ENCODE peak calls at places on chromosomes 11 and 22, in five cellular contexts. W, M, B, L and Q are unnamed samples.

GRCh38 chr22:37781434-37782059 is 26.2 kb upstream of the GCAT start:
- DNase-seq in B (no peak), W (no peak), L (no peak), M (no peak), Q (peak)

GRCh38 chr11:18614667-18615066 is 15.1 kb downstream of the MISFA start:
- DNase-seq in M (no peak), L (no peak), B (no peak), W (no peak), Q (no peak)

GRCh38 chr11:6621711-6622211 is 2.5 kb upstream of the TPP1 start:
- DNase-seq in W (no peak), M (no peak), L (no peak), B (no peak), Q (no peak)

GRCh38 chr11:71336176-71336995 is 84.0 kb upstream of the SHANK2 start:
- DNase-seq in M (no peak), L (peak), B (no peak), W (no peak), Q (no peak)

GRCh38 chr11:121494355-121495099 is 41.8 kb upstream of the SORL1-AS1 start:
- DNase-seq in M (no peak), L (peak), B (no peak), W (no peak), Q (no peak)

GRCh38 chr11:38718049-38718448 is 2120.0 kb upstream of the RAG2 start:
- DNase-seq in W (no peak), B (no peak), M (peak), L (peak), Q (no peak)

GRCh38 chr11:3178349-3178748 is 13.2 kb upstream of the OSBPL5 start:
- DNase-seq in B (no peak), W (no peak), L (no peak), M (peak), Q (peak)

GRCh38 chr11:85809881-85810280 is 1.1 kb downstream of the SYTL2 start:
- DNase-seq in L (no peak), M (no peak), W (no peak), B (no peak), Q (no peak)

GRCh38 chr22:25956801-25957200 is 212.5 kb upstream of the SEZ6L start:
- DNase-seq in W (no peak), L (no peak), B (no peak), M (no peak), Q (no peak)

GRCh38 chr11:41659990-41660389 is 200.5 kb upstream of the LRRC4C start:
- DNase-seq in M (peak), B (no peak), L (no peak), W (no peak), Q (no peak)

GRCh38 chr22:19961868-19962245 is 20.2 kb upstream of the TXNRD2 start:
- DNase-seq in L (no peak), B (no peak), M (no peak), W (no peak), Q (no peak)

GRCh38 chr22:38760477-38761201 is 4.8 kb upstream of the SUN2 start:
- DNase-seq in M (peak), W (no peak), B (no peak), L (no peak), Q (peak)

GRCh38 chr11:46134540-46134939 is 13.3 kb upstream of the PHF21A start:
- DNase-seq in W (no peak), L (no peak), B (no peak), M (no peak), Q (no peak)

GRCh38 chr11:130477646-130478203 is 29.3 kb downstream of the ADAMTS15 start:
- DNase-seq in B (no peak), W (no peak), M (no peak), L (no peak), Q (peak)

GRCh38 chr11:123238297-123238696 is 43.2 kb upstream of the CLMP start:
- DNase-seq in W (peak), M (no peak), B (no peak), L (no peak), Q (peak)

GRCh38 chr22:40654522-40655167 is 18.1 kb upstream of the MRTFA start:
- DNase-seq in M (peak), L (peak), W (no peak), B (peak), Q (peak)

GRCh38 chr11:122663764-122664163 is 8.2 kb downstream of the UBASH3B start:
- DNase-seq in W (no peak), B (no peak), M (peak), L (no peak), Q (peak)

GRCh38 chr22:26713823-26714449 is 56.5 kb downstream of the MIAT start:
- DNase-seq in W (no peak), M (peak), B (no peak), L (peak), Q (peak)

GRCh38 chr11:15113381-15113780 is 1.3 kb upstream of the INSC start:
- DNase-seq in L (no peak), B (no peak), M (no peak), W (no peak), Q (no peak)

GRCh38 chr11:85854212-85854556 is 999 bp upstream of the CCDC83 start:
- DNase-seq in W (no peak), L (no peak), B (no peak), M (no peak), Q (no peak)

DNA sequence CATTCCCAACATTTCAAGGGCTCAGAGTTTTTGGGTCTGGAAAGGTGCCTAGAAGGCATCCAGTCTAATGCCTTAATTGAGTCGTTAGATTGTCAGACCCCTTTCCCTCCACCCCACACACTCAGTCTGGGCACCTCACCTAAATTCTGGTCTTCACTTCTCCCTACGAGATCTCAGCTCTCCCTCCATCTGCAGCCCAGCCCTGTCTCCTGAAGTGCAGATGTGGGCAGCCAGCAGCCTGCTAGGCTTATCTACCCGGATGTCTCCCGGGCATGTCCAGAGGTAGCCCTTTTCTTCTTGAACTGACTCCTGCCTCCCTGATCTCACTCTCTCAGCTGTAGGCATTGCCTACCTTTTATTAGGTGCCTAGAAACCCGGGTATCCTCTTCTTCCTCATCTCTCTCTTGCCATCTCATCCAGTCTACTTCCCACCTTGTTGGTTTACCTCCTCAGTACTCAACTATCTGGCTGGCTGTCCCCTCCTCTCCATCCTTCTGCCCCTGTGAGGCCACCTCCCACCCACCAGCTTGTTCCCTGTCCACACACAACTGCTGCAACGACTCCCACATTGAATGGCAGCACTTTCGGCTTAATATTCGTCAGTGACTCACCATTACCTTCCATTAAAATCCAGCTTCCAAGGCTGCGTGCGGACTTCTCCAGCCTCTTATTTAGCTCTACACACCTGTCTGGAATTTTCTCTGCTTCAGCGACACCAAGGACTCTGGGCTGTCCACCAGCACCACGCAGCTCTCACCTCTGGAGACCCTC is 6.2 kb downstream of the SEPTIN3 start:
- DNase-seq in M (no peak), W (no peak), L (no peak), B (no peak), Q (no peak)
- H3K4me3 ChIP-seq in M (no peak), W (no peak), L (no peak), B (no peak), Q (no peak)

GRCh38 chr11:43581370-43582023 is 99.0 kb upstream of the HSD17B12 start:
- DNase-seq in W (no peak), L (no peak), M (no peak), B (no peak), Q (no peak)
- H3K4me3 ChIP-seq in W (no peak), L (no peak), M (peak), B (no peak), Q (peak)

GRCh38 chr11:22491826-22492225 is 133.8 kb downstream of the FANCF start:
- DNase-seq in W (no peak), M (peak), L (no peak), B (no peak), Q (no peak)
- H3K4me3 ChIP-seq in W (no peak), M (no peak), L (no peak), B (no peak), Q (no peak)

GRCh38 chr11:78420255-78420764 is 2.7 kb upstream of the GAB2 start:
- DNase-seq in B (peak), L (peak), M (peak), W (peak), Q (peak)
- H3K4me3 ChIP-seq in B (no peak), L (no peak), M (no peak), W (no peak), Q (peak)

GRCh38 chr11:60951611-60951908 is 416 bp downstream of the SLC15A3 start:
- DNase-seq in M (no peak), B (no peak), W (no peak), L (no peak), Q (no peak)
- H3K4me3 ChIP-seq in M (peak), B (peak), W (peak), L (no peak), Q (peak)

GRCh38 chr11:66328307-66329144 is 7.7 kb downstream of the RIN1 start:
- DNase-seq in L (peak), B (peak), W (peak), M (peak), Q (peak)
- H3K4me3 ChIP-seq in L (no peak), B (no peak), W (no peak), M (no peak), Q (no peak)

GRCh38 chr22:41913842-41914534 is 886 bp downstream of the SHISA8 start:
- DNase-seq in B (no peak), L (no peak), W (no peak), M (no peak), Q (no peak)
- H3K4me3 ChIP-seq in B (no peak), L (no peak), W (no peak), M (no peak), Q (no peak)